ENCODE peak calls at places on chromosomes 6 and 20, in five cellular contexts. F is H9, E is H1, A is neuronal stem cell, Z is trophoblast cell. W is an unnamed sample.

GRCh38 chr20:44618318-44618731 is 33.2 kb downstream of the ADA start:
- DNase-seq in F (no peak), E (no peak), A (no peak), Z (no peak), W (no peak)

GRCh38 chr6:128251445-128251844 is 269.0 kb downstream of the PTPRK start:
- DNase-seq in F (no peak), E (no peak), A (no peak), Z (peak; percentile 39), W (no peak)

GRCh38 chr6:18978330-18979128 is 591.4 kb downstream of the RNF144B start:
- DNase-seq in F (no peak), E (no peak), A (peak; percentile 67), Z (peak; percentile 96), W (peak; percentile 11)

GRCh38 chr20:11454966-11455799 is 462.5 kb upstream of the BTBD3 start:
- DNase-seq in F (no peak), E (no peak), A (no peak), Z (peak; percentile 7), W (peak; percentile 66)

GRCh38 chr6:160160929-160161646 is 39.5 kb downstream of the SLC22A1 start:
- DNase-seq in F (no peak), E (no peak), A (no peak), Z (no peak), W (no peak)

GRCh38 chr6:25012657-25013056 is 76.9 kb upstream of the RIPOR2 start:
- DNase-seq in F (no peak), E (no peak), A (no peak), Z (peak; percentile 69), W (peak; percentile 64)

GRCh38 chr6:34246563-34247391 is 2.0 kb downstream of the SMIM29 start:
- DNase-seq in F (peak; percentile 89), E (no peak), A (no peak), Z (peak; percentile 39), W (peak; percentile 65)

GRCh38 chr20:10079964-10080363 is 45.2 kb downstream of the ANKEF1 start:
- DNase-seq in F (no peak), E (no peak), A (no peak), Z (peak; percentile 53), W (peak; percentile 18)

GRCh38 chr6:6678811-6679210 is 90.3 kb downstream of the LY86 start:
- DNase-seq in F (no peak), E (no peak), A (no peak), Z (no peak), W (no peak)

GRCh38 chr20:56776345-56776744 is 147.2 kb downstream of the TFAP2C start:
- DNase-seq in F (peak; percentile 75), E (no peak), A (no peak), Z (no peak), W (no peak)

GRCh38 chr6:127069659-127070279 is 48.7 kb upstream of the RSPO3 start:
- DNase-seq in F (no peak), E (no peak), A (peak; percentile 15), Z (peak; percentile 43), W (peak; percentile 27)

GRCh38 chr6:46437671-46438221 is 53.5 kb downstream of the RCAN2 start:
- DNase-seq in F (no peak), E (no peak), A (no peak), Z (peak; percentile 19), W (peak; percentile 31)

GRCh38 chr6:8556370-8557018 is 121.1 kb upstream of the SLC35B3 start:
- DNase-seq in F (no peak), E (no peak), A (no peak), Z (peak; percentile 48), W (peak; percentile 56)

GRCh38 chr6:168122521-168122920 is 43.5 kb upstream of the FRMD1 start:
- DNase-seq in F (peak; percentile 20), E (no peak), A (no peak), Z (no peak), W (no peak)

GRCh38 chr6:159837511-159837910 is 37.4 kb downstream of the PNLDC1 start:
- DNase-seq in F (no peak), E (no peak), A (no peak), Z (no peak), W (no peak)

GRCh38 chr20:41158082-41158625 is 20.8 kb downstream of the PLCG1 start:
- DNase-seq in F (no peak), E (no peak), A (no peak), Z (peak; percentile 86), W (no peak)

GRCh38 chr6:157861814-157862213 is 38.8 kb downstream of the SNX9 start:
- DNase-seq in F (no peak), E (no peak), A (no peak), Z (peak; percentile 32), W (peak; percentile 46)

GRCh38 chr20:51541189-51542032 is 1.1 kb downstream of the NFATC2 start:
- DNase-seq in F (no peak), E (no peak), A (no peak), Z (peak; percentile 21), W (peak; percentile 58)

GRCh38 chr6:89433637-89434499 is 916 bp downstream of the ANKRD6 start:
- DNase-seq in F (no peak), E (no peak), A (no peak), Z (peak; percentile 63), W (no peak)

GRCh38 chr6:49556429-49556837 is 6.0 kb downstream of the C6orf141 start:
- DNase-seq in F (no peak), E (no peak), A (no peak), Z (peak; percentile 74), W (peak; percentile 81)

GRCh38 chr6:125018136-125018535 is 55.9 kb downstream of the RNF217 start:
- DNase-seq in F (no peak), E (no peak), A (no peak), Z (no peak), W (no peak)

GRCh38 chr20:24316731-24317130 is 152.7 kb upstream of the SYNDIG1 start:
- DNase-seq in F (no peak), E (no peak), A (no peak), Z (no peak), W (no peak)

GRCh38 chr20:43583982-43584432 is 6.7 kb upstream of the IFT52 start:
- DNase-seq in F (no peak), E (no peak), A (no peak), Z (peak; percentile 10), W (peak; percentile 96)

GRCh38 chr6:166167258-166167731 is 356 bp downstream of the TBXT start:
- DNase-seq in F (peak; percentile 58), E (no peak), A (no peak), Z (no peak), W (no peak)

GRCh38 chr6:132511159-132511835 is 1.6 kb downstream of the STX7 start:
- DNase-seq in F (no peak), E (no peak), A (no peak), Z (peak; percentile 44), W (peak; percentile 36)

GRCh38 chr6:91860951-91861350 is 1274.1 kb upstream of the MAP3K7 start:
- DNase-seq in F (no peak), E (no peak), A (no peak), Z (no peak), W (peak; percentile 83)

GRCh38 chr6:56540950-56541600 is 101.6 kb downstream of the DST start:
- DNase-seq in F (no peak), E (no peak), A (no peak), Z (no peak), W (no peak)

GRCh38 chr6:56539503-56540105 is 103.1 kb downstream of the DST start:
- DNase-seq in F (no peak), E (no peak), A (no peak), Z (no peak), W (no peak)

GRCh38 chr6:56540232-56540631 is 102.5 kb downstream of the DST start:
- DNase-seq in F (no peak), E (no peak), A (no peak), Z (no peak), W (no peak)

GRCh38 chr6:56541736-56542366 is 100.8 kb downstream of the DST start:
- DNase-seq in F (no peak), E (no peak), A (no peak), Z (no peak), W (peak; percentile 32)

DNA sequence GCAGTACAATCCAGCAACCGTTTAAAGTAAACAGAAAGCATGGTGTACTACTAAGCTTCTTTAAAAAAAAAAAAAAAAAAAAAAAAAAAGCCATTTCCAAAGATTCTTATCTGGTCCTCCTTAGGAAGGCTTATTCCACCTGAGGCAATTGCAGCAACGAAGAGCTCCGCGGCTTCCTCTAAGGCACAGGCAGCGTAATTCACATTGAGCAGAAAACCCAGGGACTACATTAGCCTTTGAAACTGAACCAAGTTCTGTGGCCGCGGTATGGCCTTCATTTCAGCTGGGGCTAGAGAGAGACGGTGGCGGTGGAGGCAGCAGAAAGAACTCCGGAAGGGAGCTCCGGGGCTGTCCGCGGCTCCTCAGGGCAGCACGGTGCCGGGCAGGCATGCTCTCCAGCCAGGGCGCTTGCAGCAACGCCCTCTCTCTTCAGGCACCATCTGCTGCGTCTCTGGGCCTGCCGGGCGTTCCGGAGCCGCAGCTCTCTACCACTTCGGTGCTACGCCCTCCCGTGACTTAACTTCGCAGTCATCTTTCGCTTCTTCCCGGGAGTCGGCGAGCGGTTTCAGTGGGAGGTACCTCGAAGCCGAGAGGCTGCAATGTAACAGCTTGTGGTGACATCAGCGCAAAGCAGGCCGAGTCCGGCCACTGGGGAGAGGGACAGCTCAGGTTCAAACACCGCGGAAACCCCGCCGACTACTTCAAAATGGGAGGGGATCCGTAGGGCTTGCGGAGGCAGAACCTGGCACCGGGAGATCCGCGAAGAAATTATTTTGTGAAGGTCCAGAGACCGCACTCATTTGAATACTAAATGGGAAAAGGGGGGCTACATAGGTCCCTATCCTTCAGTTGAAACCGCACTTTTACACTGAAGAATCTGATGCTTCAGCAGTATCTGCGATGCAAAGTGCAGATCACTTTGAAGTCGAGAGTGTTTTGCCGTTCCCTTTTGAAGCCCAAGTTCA is 100.0 kb downstream of the DST start:
- DNase-seq in F (peak; percentile 96), E (peak; percentile 90), A (peak; percentile 87), Z (peak; percentile 99), W (peak; percentile 99)
- H2BK5ac ChIP-seq in F (no peak overlapping the region), E (peak overlapping the region; percentile 22), A (peak overlapping the region; percentile 66), Z (peak overlapping the region; percentile 98), W (no peak overlapping the region)

GRCh38 chr6:169420912-169421543 is 167.4 kb upstream of the THBS2 start:
- DNase-seq in F (peak; percentile 73), E (no peak), A (no peak), Z (peak; percentile 27), W (peak; percentile 3)
- H2BK12ac ChIP-seq in F (no peak overlapping the region), E (no peak overlapping the region), A (no peak overlapping the region), Z (no peak overlapping the region), W (no peak overlapping the region)

GRCh38 chr6:156687875-156688549 is 89.2 kb upstream of the ARID1B start:
- DNase-seq in F (peak; percentile 63), E (no peak), A (peak; percentile 23), Z (peak; percentile 34), W (peak; percentile 62)
- H2BK120ac ChIP-seq in F (no peak overlapping the region), E (no peak overlapping the region), A (no peak overlapping the region), Z (peak overlapping the region; percentile 75), W (no peak overlapping the region)

DNA sequence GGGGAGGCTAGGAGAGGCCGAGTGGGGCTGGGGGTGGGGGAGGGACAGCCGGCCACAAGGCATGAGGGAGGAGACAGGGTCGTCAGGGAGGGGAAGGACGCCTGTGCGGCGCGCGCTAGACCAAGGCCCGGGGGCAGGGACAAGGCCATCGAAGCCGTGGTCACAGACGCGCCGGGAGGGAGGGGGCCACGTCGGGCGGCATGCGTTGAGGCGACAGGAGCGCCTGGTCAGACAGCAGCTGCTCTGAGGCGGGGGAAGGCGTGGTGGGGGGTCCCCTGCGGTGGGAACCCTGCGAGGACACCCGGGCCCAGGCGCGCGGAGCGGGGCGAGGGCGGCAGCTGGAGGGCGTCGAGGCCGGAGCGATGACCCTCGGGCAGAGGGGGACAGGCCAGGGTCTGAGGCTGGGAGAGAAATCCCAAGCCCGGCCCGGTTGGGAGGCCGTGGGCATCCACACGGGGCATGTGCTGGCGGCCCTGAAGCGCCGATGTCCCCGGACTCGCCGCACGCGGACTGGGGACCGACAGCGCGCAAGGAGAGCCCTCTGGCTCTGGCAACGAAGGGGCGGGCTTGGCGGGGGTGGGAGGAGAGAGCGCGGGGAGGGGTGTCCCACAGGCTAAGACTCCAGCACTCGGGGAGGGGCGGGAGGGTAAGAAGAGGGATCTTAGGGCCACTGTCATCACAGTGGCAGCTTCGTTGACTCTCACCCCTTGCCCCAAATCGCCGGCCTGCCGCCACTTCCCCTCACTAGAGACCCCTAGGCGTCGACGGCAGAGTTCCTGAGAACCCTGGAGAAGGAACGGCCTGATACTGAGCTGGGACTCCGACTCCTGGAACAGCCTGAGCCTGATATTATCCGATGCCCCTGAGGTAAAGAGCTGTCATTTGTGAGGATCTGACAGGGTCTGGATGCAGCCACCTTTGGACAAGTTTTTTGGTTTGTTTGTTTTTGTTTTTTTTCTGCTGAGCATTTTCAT is 5.0 kb downstream of the TMEM239 start:
- DNase-seq in F (peak; percentile 70), E (no peak), A (no peak), Z (peak; percentile 22), W (no peak)
- H2BK5ac ChIP-seq in F (no peak overlapping the region), E (no peak overlapping the region), A (no peak overlapping the region), Z (peak overlapping the region; percentile 34), W (no peak overlapping the region)

W was measured in mesenchymal stem cell.